ENCODE peak calls at places on chromosomes 1 and 21, in six cellular contexts. L is GM13976, X is posterior cingulate gyrus, T is bronchial epithelial cell, I is T-cell, R is EL. G is an unnamed sample.

GRCh38 chr21:43277481-43278351 is 108.9 kb downstream of the CRYAA start:
- DNase-seq in R (no peak), T (peak), I (no peak), L (no peak), X (peak), G (no peak)

GRCh38 chr1:226886142-226886901 is 15.9 kb downstream of the PSEN2 start:
- DNase-seq in L (no peak), I (no peak), X (no peak), R (no peak), T (no peak), G (no peak)

GRCh38 chr1:183989078-183989577 is 48.4 kb downstream of the COLGALT2 start:
- DNase-seq in I (no peak), T (peak), R (peak), L (peak), X (peak), G (no peak)

GRCh38 chr21:37184784-37185593 is 82.1 kb downstream of the VPS26C start:
- DNase-seq in R (no peak), I (no peak), X (no peak), L (no peak), T (no peak), G (no peak)

GRCh38 chr1:82979593-82980230 is 1019.2 kb downstream of the TTLL7 start:
- DNase-seq in R (no peak), T (no peak), L (peak), I (no peak), X (no peak), G (no peak)

GRCh38 chr1:94909486-94909885 is 17.4 kb downstream of the CNN3 start:
- DNase-seq in R (no peak), T (no peak), I (no peak), X (no peak), L (no peak), G (no peak)

GRCh38 chr1:156894001-156894400 is 483 bp downstream of the PEAR1 start:
- DNase-seq in I (no peak), L (no peak), X (peak), T (no peak), R (no peak), G (no peak)

GRCh38 chr1:226405411-226405988 is 2.4 kb downstream of the PARP1 start:
- DNase-seq in I (peak), R (no peak), X (no peak), L (peak), T (no peak), G (no peak)

GRCh38 chr1:226404063-226404903 is 3.6 kb downstream of the PARP1 start:
- DNase-seq in I (peak), X (no peak), L (no peak), T (no peak), R (peak), G (no peak)

GRCh38 chr1:9062846-9063245 is 6.6 kb downstream of the SLC2A5 start:
- DNase-seq in I (no peak), T (no peak), X (no peak), R (no peak), L (no peak), G (no peak)

GRCh38 chr1:57131701-57132394 is 166.0 kb upstream of the C8B start:
- DNase-seq in X (no peak), R (no peak), I (no peak), T (peak), L (no peak), G (no peak)

GRCh38 chr1:160636076-160636475 is 10.8 kb downstream of the SLAMF1 start:
- DNase-seq in R (no peak), L (no peak), I (no peak), T (no peak), X (no peak), G (no peak)

GRCh38 chr1:241533375-241534115 is 1.4 kb downstream of the KMO start:
- DNase-seq in R (peak), T (peak), X (no peak), L (no peak), I (no peak), G (no peak)

GRCh38 chr1:234926252-234926573 is 202.4 kb downstream of the TOMM20 start:
- DNase-seq in L (no peak), X (no peak), I (no peak), T (no peak), R (no peak), G (no peak)

GRCh38 chr1:155182052-155182550 is 8.5 kb downstream of the TRIM46 start:
- DNase-seq in X (peak), T (no peak), L (no peak), I (no peak), R (no peak), G (no peak)

GRCh38 chr1:159203621-159204020 is 1.1 kb upstream of the ACKR1 start:
- DNase-seq in T (no peak), L (no peak), I (no peak), X (no peak), R (no peak), G (no peak)

GRCh38 chr1:2583871-2584341 is 2.7 kb upstream of the PRXL2B start:
- DNase-seq in X (peak), R (no peak), L (no peak), T (peak), I (peak), G (peak)

GRCh38 chr1:192943522-192943921 is 115.6 kb downstream of the UCHL5 start:
- DNase-seq in I (no peak), L (no peak), R (no peak), T (no peak), X (no peak), G (no peak)

GRCh38 chr1:150376110-150376509 is 12.2 kb downstream of the RPRD2 start:
- DNase-seq in L (no peak), I (no peak), T (no peak), R (no peak), X (no peak), G (no peak)

GRCh38 chr1:36858981-36859380 is 175.3 kb downstream of the GRIK3 start:
- DNase-seq in L (no peak), X (peak), R (no peak), I (no peak), T (no peak), G (no peak)

GRCh38 chr1:211068976-211069375 is 65.0 kb downstream of the KCNH1 start:
- DNase-seq in X (no peak), R (peak), I (no peak), L (no peak), T (no peak), G (no peak)

GRCh38 chr1:9559673-9560072 is 20.4 kb downstream of the SLC25A33 start:
- DNase-seq in I (peak), T (no peak), R (no peak), X (no peak), L (no peak), G (no peak)

GRCh38 chr1:21341022-21341421 is 50.8 kb upstream of the ECE1 start:
- DNase-seq in T (no peak), X (no peak), I (no peak), R (no peak), L (no peak), G (no peak)

GRCh38 chr1:61448934-61449368 is 276.0 kb downstream of the TM2D1 start:
- DNase-seq in I (no peak), L (no peak), T (peak), R (no peak), X (no peak), G (no peak)